ENCODE peak calls at places on chromosome 7, in six cellular contexts. I, Z, M, B, K and L are unnamed samples.

GRCh38 chr7:70285176-70285575 is 686.9 kb downstream of the AUTS2 start:
- DNase-seq in I (no peak), Z (no peak), M (no peak), B (no peak), K (no peak), L (no peak)

GRCh38 chr7:31776616-31777015 is 89.6 kb downstream of the PPP1R17 start:
- DNase-seq in I (no peak), Z (no peak), M (no peak), B (no peak), K (peak; percentile 84), L (no peak)

GRCh38 chr7:155814569-155815276 is 2.5 kb upstream of the SHH start:
- DNase-seq in I (no peak), Z (no peak), M (no peak), B (no peak), K (peak; percentile 17), L (no peak)

GRCh38 chr7:112192236-112193154 is 13.7 kb downstream of the DOCK4 start:
- DNase-seq in I (no peak), Z (no peak), M (no peak), B (no peak), K (peak; percentile 88), L (no peak)

GRCh38 chr7:146961617-146962016 is 845.0 kb downstream of the CNTNAP2 start:
- DNase-seq in I (no peak), Z (no peak), M (no peak), B (no peak), K (no peak), L (no peak)

GRCh38 chr7:3243256-3243655 is 57.8 kb upstream of the SDK1 start:
- DNase-seq in I (no peak), Z (peak; percentile 71), M (no peak), B (no peak), K (no peak), L (no peak)

GRCh38 chr7:110071219-110071618 is 1019.7 kb upstream of the LRRN3 start:
- DNase-seq in I (no peak), Z (no peak), M (no peak), B (no peak), K (no peak), L (no peak)

GRCh38 chr7:35694161-35694783 is 663 bp downstream of the HERPUD2 start:
- DNase-seq in I (no peak), Z (no peak), M (no peak), B (no peak), K (peak; percentile 4), L (peak; percentile 36)

GRCh38 chr7:100153713-100154519 is 4.6 kb downstream of the TRAPPC14 start:
- DNase-seq in I (no peak), Z (no peak), M (no peak), B (no peak), K (no peak), L (peak; percentile 81)

GRCh38 chr7:51152801-51153200 is 163.8 kb downstream of the COBL start:
- DNase-seq in I (no peak), Z (no peak), M (no peak), B (no peak), K (no peak), L (no peak)

GRCh38 chr7:2934211-2934731 is 90.2 kb upstream of the GNA12 start:
- DNase-seq in I (peak; percentile 41), Z (peak; percentile 43), M (no peak), B (no peak), K (peak; percentile 70), L (no peak)

GRCh38 chr7:101466871-101467270 is 104.2 kb downstream of the COL26A1 start:
- DNase-seq in I (no peak), Z (no peak), M (no peak), B (peak; percentile 60), K (no peak), L (no peak)

GRCh38 chr7:127628445-127628844 is 10.5 kb upstream of the PAX4 start:
- DNase-seq in I (no peak), Z (no peak), M (no peak), B (no peak), K (no peak), L (no peak)

GRCh38 chr7:129530881-129531391 is 28.6 kb downstream of the SMKR1 start:
- DNase-seq in I (peak; percentile 16), Z (no peak), M (no peak), B (no peak), K (peak; percentile 80), L (no peak)

GRCh38 chr7:94980418-94981142 is 73.2 kb downstream of the PPP1R9A start:
- DNase-seq in I (no peak), Z (no peak), M (no peak), B (peak; percentile 14), K (no peak), L (no peak)

GRCh38 chr7:129110575-129111376 is 33.7 kb upstream of the TSPAN33 start:
- DNase-seq in I (no peak), Z (no peak), M (peak; percentile 74), B (no peak), K (no peak), L (no peak)

GRCh38 chr7:142371586-142372377 is 113.9 kb upstream of the PRSS58 start:
- DNase-seq in I (no peak), Z (no peak), M (no peak), B (no peak), K (no peak), L (no peak)

GRCh38 chr7:56537952-56538351 is 421.7 kb upstream of the NUPR2 start:
- DNase-seq in I (no peak), Z (peak; percentile 70), M (no peak), B (peak; percentile 53), K (no peak), L (no peak)

GRCh38 chr7:108045669-108046068 is 42.7 kb upstream of the LAMB1 start:
- DNase-seq in I (no peak), Z (no peak), M (no peak), B (no peak), K (peak; percentile 56), L (no peak)

GRCh38 chr7:100190059-100190711 is 12.5 kb downstream of the STAG3 start:
- DNase-seq in I (peak; percentile 24), Z (no peak), M (no peak), B (no peak), K (peak; percentile 62), L (no peak)

DNA sequence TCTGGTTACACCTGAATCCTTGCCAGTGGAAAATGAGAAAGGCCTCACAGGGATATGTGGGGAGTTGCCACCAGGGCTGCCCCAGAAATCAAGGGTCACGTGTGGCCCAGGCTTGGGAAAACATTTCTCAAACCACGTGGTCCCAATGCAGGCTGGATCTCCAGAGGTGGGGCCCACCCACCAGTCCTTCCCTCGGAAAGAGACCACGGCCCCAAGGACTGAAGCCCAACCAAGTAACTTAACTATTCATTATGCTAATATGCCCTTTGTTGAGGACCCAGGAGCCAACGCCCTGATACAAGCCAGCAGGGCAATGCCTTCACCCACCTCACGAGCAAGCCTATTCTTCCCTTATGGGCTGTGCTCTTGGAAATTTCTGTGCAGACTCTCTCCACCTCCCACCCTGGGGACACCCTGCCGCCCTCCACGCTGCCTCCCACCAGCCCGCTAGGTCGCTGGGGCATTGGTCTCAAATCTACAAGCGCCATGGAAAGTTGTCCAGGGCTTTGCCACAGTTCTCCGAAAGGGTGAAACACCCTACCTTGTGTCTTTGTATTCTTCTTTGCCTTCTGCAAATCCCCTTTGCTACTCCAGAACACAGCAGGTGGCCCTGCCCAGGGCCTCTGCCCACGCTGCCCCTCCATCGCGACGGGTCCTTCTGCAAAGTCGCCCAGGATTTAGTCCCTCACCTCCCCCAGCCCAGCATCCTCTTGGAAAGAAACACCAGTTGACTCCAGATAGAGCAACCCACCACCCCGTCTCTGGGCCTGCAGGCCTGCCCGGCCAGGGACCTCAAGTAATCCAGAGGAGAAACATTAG is 8.8 kb downstream of the TNS3 start:
- DNase-seq in I (no peak), Z (no peak), M (no peak), B (peak; percentile 57), K (no peak), L (no peak)
- H3K4me3 ChIP-seq in I (no peak overlapping the region), Z (no peak overlapping the region), M (no peak overlapping the region), B (peak overlapping the region; percentile 13), K (no peak overlapping the region), L (no peak overlapping the region)

DNA sequence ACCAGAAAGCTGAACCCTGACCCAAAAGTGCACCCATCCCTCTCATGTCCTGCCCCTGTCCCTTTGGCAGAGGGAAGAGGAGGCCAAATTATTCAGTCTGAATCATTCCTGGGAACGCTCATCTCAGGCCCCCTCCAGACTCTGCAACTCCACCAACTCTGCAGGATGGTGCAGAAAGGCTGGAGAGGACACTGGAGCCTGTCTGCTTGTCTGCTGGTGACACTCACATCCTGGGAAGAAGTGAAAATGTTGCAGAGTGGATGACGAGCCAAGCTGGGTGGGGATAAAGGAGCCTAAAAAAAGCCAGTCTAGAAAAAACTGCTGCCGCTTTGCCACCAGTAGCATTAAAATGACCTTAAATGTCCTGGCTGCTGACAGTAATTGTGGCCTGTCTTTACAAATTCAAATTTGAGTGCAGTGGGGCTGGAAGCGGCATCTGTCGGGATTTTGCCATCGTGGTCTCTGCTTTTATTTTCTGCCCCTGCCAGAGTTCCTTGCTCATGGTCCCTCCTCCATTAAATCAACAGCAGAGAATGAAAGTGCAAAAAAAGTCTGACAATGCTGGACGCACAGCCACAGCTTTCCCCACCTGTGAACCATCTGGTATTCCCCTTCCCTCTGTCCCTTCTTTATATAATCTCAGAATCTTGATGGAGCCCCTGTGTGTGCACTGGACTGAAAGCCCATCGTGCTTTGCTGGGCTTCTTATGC is 63.9 kb downstream of the STK17A start:
- DNase-seq in I (no peak), Z (peak; percentile 72), M (no peak), B (no peak), K (peak; percentile 60), L (no peak)
- H3K4me3 ChIP-seq in I (peak overlapping the region; percentile 30), Z (peak overlapping the region; percentile 29), M (no peak overlapping the region), B (no peak overlapping the region), K (peak overlapping the region; percentile 0), L (no peak overlapping the region)

GRCh38 chr7:137985897-137986251 is 16.0 kb downstream of the CREB3L2 start:
- DNase-seq in I (no peak), Z (no peak), M (no peak), B (no peak), K (no peak), L (no peak)

GRCh38 chr7:137984181-137985041 is 17.5 kb downstream of the CREB3L2 start:
- DNase-seq in I (no peak), Z (no peak), M (no peak), B (no peak), K (no peak), L (no peak)

GRCh38 chr7:137986252-137987010 is 15.5 kb downstream of the CREB3L2 start:
- DNase-seq in I (no peak), Z (no peak), M (no peak), B (no peak), K (peak; percentile 90), L (no peak)

GRCh38 chr7:137987011-137987334 is 14.9 kb downstream of the CREB3L2 start:
- DNase-seq in I (no peak), Z (no peak), M (no peak), B (no peak), K (no peak), L (no peak)

DNA sequence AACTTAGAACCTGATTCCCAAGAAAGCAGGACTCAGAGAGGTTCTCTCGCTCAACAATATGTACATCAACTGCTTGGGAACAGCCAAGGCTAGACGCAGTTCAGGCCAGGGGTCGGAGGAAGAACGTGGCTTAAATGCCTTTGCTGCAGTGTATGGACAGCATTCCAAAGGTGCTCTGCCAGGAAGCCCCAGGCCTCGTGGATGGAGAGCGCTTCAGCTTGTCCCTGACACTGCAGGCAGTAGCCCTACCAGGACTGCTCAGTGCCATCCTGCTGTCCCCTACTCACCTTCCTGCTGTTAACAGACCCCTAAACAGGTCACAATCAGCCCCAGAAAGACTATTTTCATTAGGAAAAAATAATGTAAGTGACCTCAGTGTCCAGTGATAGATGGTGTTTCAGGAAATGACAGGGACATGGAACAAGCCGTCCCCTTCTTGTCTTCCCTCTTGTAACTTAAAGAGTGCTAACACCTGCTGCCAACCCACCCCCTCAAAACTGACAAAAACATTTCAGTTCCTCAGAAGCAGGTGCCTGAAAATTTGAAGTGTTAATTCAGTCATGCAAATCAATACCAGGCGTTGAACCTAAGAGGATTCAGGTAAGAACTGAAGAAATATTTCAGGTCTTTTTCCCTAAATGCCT is 16.5 kb downstream of the CREB3L2 start:
- DNase-seq in I (no peak), Z (no peak), M (no peak), B (no peak), K (peak; percentile 52), L (no peak)
- H3K4me3 ChIP-seq in I (no peak overlapping the region), Z (no peak overlapping the region), M (no peak overlapping the region), B (no peak overlapping the region), K (no peak overlapping the region), L (no peak overlapping the region)

GRCh38 chr7:29987083-29987482 is 2.5 kb downstream of the SCRN1 start:
- DNase-seq in I (no peak), Z (no peak), M (no peak), B (no peak), K (peak; percentile 65), L (no peak)
- H3K4me3 ChIP-seq in I (peak overlapping the region; percentile 34), Z (no peak overlapping the region), M (no peak overlapping the region), B (no peak overlapping the region), K (no peak overlapping the region), L (no peak overlapping the region)